ENCODE peak calls at places on chromosomes 7 and 10, in five cellular contexts. P, M, I, D and Z are unnamed samples.

GRCh38 chr7:19558527-19558926 is 150.3 kb downstream of the POLR1F start:
- DNase-seq in P (no peak), M (peak), I (no peak), D (no peak), Z (no peak)

GRCh38 chr7:1940863-1941262 is 270.8 kb downstream of the ELFN1 start:
- DNase-seq in P (no peak), M (no peak), I (no peak), D (no peak), Z (no peak)

GRCh38 chr10:95467162-95467599 is 94.0 kb downstream of the SORBS1 start:
- DNase-seq in P (peak), M (peak), I (peak), D (peak), Z (peak)

GRCh38 chr10:11595395-11595692 is 16.1 kb downstream of the USP6NL start:
- DNase-seq in P (no peak), M (peak), I (no peak), D (no peak), Z (no peak)

GRCh38 chr7:20223356-20223755 is 6.2 kb upstream of the MACC1 start:
- DNase-seq in P (no peak), M (no peak), I (no peak), D (no peak), Z (no peak)

GRCh38 chr10:84743483-84743882 is 415.1 kb downstream of the CCSER2 start:
- DNase-seq in P (no peak), M (peak), I (no peak), D (no peak), Z (no peak)

GRCh38 chr10:132677905-132678298 is 108.0 kb downstream of the NKX6-2 start:
- DNase-seq in P (peak), M (no peak), I (no peak), D (no peak), Z (no peak)

GRCh38 chr7:90570373-90570959 is 25.7 kb upstream of the CDK14 start:
- DNase-seq in P (no peak), M (no peak), I (no peak), D (no peak), Z (no peak)

GRCh38 chr10:117461766-117462423 is 80.7 kb upstream of the EMX2 start:
- DNase-seq in P (peak), M (peak), I (no peak), D (peak), Z (peak)

GRCh38 chr7:151051108-151051507 is 2.8 kb downstream of the ASIC3 start:
- DNase-seq in P (peak), M (peak), I (peak), D (no peak), Z (peak)

GRCh38 chr7:36613214-36613613 is 111.1 kb downstream of the AOAH start:
- DNase-seq in P (no peak), M (no peak), I (no peak), D (no peak), Z (no peak)

GRCh38 chr7:94028768-94029167 is 24.6 kb upstream of the BET1 start:
- DNase-seq in P (no peak), M (peak), I (no peak), D (no peak), Z (no peak)

GRCh38 chr10:73716251-73716650 is 18.3 kb upstream of the AGAP5 start:
- DNase-seq in P (no peak), M (no peak), I (no peak), D (no peak), Z (no peak)

GRCh38 chr10:54940418-54940817 is 139.4 kb upstream of the PCDH15 start:
- DNase-seq in P (no peak), M (no peak), I (no peak), D (no peak), Z (no peak)

GRCh38 chr10:86687750-86688149 is 19.4 kb downstream of the LDB3 start:
- DNase-seq in P (no peak), M (peak), I (no peak), D (no peak), Z (no peak)

DNA sequence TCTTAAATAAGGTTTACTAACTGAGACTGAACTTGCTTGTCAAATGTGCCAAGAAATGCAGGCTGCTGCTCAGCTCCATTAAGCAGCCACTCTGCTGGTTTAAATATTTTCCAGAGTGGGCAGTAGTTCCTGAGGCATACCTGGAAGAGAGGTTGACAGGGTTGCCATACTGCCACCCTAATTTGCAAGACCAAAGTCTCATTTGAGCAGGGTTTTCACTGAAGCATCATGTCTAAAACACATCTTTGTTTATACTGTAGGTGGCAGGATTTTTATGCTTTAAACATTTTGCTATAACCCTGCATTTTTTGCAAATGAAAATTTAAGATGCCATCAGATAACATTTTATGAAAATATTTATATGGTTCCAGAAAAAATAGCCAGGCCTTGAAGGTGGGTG is 618.0 kb upstream of the LRRTM3 start:
- DNase-seq in P (no peak), M (no peak), I (no peak), D (no peak), Z (no peak)
- TF ChIP-seq CTCF in P (no peak), M (peak), I (peak), D (no peak), Z (no peak)

DNA sequence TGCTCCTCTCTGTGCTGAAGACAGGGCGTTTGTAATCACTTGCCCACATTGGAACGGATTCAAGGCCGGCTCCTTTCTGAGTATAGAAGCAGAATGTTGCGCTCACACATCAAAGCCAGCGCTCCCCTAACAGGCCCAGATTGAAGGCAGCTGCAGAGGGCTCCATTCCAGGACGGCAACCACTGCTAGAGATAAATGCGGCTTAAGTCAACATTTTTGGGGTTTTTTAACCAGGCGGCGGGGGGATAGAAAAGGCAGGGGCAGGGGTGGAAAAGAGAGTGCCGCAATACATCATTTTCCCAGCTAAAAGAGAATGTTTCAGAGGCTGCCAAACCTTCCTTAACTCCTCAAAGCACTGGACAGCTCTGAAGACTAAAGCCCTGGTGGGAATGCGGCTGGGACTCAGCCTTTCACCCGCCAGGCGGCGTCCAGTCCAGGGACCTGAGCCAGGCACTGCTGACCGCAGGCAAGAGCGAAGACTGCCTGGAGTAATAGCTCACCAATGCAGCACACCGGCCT is 189.6 kb downstream of the TNS3 start:
- DNase-seq in P (peak), M (peak), I (peak), D (no peak), Z (no peak)
- TF ChIP-seq CTCF in P (peak), M (peak), I (no peak), D (no peak), Z (no peak)

GRCh38 chr10:63767512-63767911 is 246.3 kb downstream of the REEP3 start:
- DNase-seq in P (no peak), M (peak), I (no peak), D (no peak), Z (no peak)
- TF ChIP-seq CTCF in P (no peak), M (peak), I (peak), D (no peak), Z (peak)

DNA sequence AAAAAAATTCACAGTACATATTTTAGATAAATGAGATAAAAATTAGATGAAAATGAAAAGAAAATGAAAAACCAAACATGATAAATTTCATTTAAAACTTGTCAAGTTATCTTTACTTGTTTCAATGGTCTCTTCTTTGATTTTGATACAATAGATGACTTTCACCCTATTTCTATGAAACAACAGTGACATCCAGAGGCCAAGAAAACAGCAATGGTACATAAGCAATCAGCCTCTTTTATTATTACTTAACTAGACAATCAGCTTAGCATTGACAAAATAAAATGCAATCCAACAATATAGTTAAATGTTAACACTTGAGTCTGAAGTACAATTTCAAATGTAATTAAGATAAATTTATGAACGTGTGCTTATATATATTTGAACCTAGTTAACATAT is 74.8 kb upstream of the GPR37 start:
- DNase-seq in P (no peak), M (peak), I (no peak), D (no peak), Z (no peak)
- TF ChIP-seq CTCF in P (no peak), M (no peak), I (peak), D (no peak), Z (no peak)

GRCh38 chr10:24722676-24723385 is 856 bp downstream of the ARHGAP21 start:
- DNase-seq in P (peak), M (peak), I (peak), D (no peak), Z (peak)

GRCh38 chr10:24724381-24725228 is 918 bp upstream of the ARHGAP21 start:
- DNase-seq in P (peak), M (peak), I (peak), D (peak), Z (peak)

GRCh38 chr10:24722131-24722675 is 1.5 kb downstream of the ARHGAP21 start:
- DNase-seq in P (no peak), M (no peak), I (no peak), D (no peak), Z (no peak)

GRCh38 chr10:24723386-24723787 is 300 bp downstream of the ARHGAP21 start:
- DNase-seq in P (peak), M (peak), I (peak), D (no peak), Z (peak)

GRCh38 chr10:24723788-24724380 is at the start of gene ARHGAP21:
- DNase-seq in P (peak), M (peak), I (peak), D (peak), Z (no peak)
- TF ChIP-seq CTCF in P (no peak), M (no peak), I (no peak), D (no peak), Z (no peak)

DNA sequence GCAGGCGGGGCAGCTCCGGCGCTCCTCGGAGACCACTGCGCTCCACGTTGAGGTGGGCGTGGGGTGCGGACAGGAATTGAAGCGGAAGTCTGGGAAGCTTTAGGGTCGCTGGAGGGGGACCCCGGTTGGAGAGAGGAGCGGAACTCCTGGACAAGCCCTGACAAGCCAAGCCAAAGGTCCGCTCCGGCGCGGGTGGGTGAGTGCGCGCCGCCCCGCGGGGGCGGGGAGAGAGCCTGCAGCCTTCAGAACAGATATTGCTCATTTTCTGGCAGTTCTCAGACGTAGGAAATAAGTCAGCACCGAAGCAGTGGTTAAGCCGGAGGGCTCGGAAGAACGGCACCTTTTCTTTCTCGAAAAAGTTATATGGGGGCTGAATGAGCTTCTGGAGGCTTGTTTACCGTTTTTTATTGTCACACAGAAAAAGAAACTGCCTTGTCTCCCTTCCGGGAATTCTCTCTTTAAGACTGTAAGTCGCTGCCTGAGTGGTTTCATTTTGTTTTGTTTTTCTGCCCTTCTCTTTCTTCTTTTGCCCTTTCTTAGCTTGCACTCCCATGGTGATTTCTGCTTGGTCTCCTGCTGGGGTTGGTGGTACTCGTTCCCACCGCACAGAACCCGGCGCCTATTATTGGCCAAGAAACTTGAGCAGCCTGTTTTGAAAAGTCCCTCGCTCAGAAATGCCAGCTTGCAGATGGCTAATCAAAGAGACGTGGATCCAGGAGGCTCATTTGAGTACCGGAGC is 732 bp downstream of the FAS start:
- DNase-seq in P (peak), M (peak), I (peak), D (peak), Z (peak)
- TF ChIP-seq CTCF in P (no peak), M (no peak), I (no peak), D (no peak), Z (no peak)

GRCh38 chr7:78587443-78588044 is 789.0 kb downstream of the PHTF2 start:
- DNase-seq in P (no peak), M (peak), I (peak), D (no peak), Z (no peak)
- TF ChIP-seq CTCF in P (no peak), M (peak), I (peak), D (no peak), Z (no peak)